ENCODE peak calls at places on chromosomes 1 and 21, in seven cellular contexts. One of them, this sample, is unnamed.

GRCh38 chr1:112524251-112524650 is 15.5 kb downstream of the WNT2B start:
- DNase-seq in AG04450: no peak
- DNase-seq in WERI-Rb-1: no peak
- DNase-seq in psoas muscle: no peak
- DNase-seq in IMR-90: no peak
- DNase-seq in RWPE1: no peak
- DNase-seq in adrenal gland: no peak
- DNase-seq in this sample: no peak

GRCh38 chr1:113677250-113678158 is 81.8 kb downstream of the PHTF1 start:
- DNase-seq in AG04450: peak; percentile 20
- DNase-seq in WERI-Rb-1: peak; percentile 44
- DNase-seq in psoas muscle: peak; percentile 21
- DNase-seq in IMR-90: peak; percentile 63
- DNase-seq in RWPE1: peak; percentile 56
- DNase-seq in adrenal gland: peak; percentile 77
- DNase-seq in this sample: no peak

GRCh38 chr1:224651188-224651587 is 35.1 kb downstream of the CNIH3 start:
- DNase-seq in AG04450: no peak
- DNase-seq in WERI-Rb-1: no peak
- DNase-seq in psoas muscle: no peak
- DNase-seq in IMR-90: no peak
- DNase-seq in RWPE1: no peak
- DNase-seq in adrenal gland: no peak
- DNase-seq in this sample: no peak

GRCh38 chr1:46203738-46204405 is 738 bp downstream of the LURAP1 start:
- DNase-seq in AG04450: no peak
- DNase-seq in WERI-Rb-1: no peak
- DNase-seq in psoas muscle: no peak
- DNase-seq in IMR-90: no peak
- DNase-seq in RWPE1: no peak
- DNase-seq in adrenal gland: no peak
- DNase-seq in this sample: no peak

GRCh38 chr1:244391761-244392160 is 59.9 kb downstream of the ADSS2 start:
- DNase-seq in AG04450: no peak
- DNase-seq in WERI-Rb-1: no peak
- DNase-seq in psoas muscle: no peak
- DNase-seq in IMR-90: peak; percentile 58
- DNase-seq in RWPE1: peak; percentile 30
- DNase-seq in adrenal gland: no peak
- DNase-seq in this sample: no peak

GRCh38 chr1:158180741-158181576 is at the start of gene CD1D:
- DNase-seq in AG04450: no peak
- DNase-seq in WERI-Rb-1: no peak
- DNase-seq in psoas muscle: peak; percentile 36
- DNase-seq in IMR-90: no peak
- DNase-seq in RWPE1: no peak
- DNase-seq in adrenal gland: peak; percentile 18
- DNase-seq in this sample: peak; percentile 54

GRCh38 chr21:46675595-46676280 is 40.3 kb downstream of the PRMT2 start:
- DNase-seq in AG04450: no peak
- DNase-seq in WERI-Rb-1: no peak
- DNase-seq in psoas muscle: no peak
- DNase-seq in IMR-90: peak; percentile 29
- DNase-seq in RWPE1: no peak
- DNase-seq in adrenal gland: no peak
- DNase-seq in this sample: no peak

GRCh38 chr1:195594322-195594721 is 1013.9 kb downstream of the KCNT2 start:
- DNase-seq in AG04450: no peak
- DNase-seq in WERI-Rb-1: no peak
- DNase-seq in psoas muscle: no peak
- DNase-seq in IMR-90: no peak
- DNase-seq in RWPE1: no peak
- DNase-seq in adrenal gland: no peak
- DNase-seq in this sample: no peak

GRCh38 chr1:109906160-109906838 is 4.3 kb upstream of the CSF1 start:
- DNase-seq in AG04450: no peak
- DNase-seq in WERI-Rb-1: no peak
- DNase-seq in psoas muscle: no peak
- DNase-seq in IMR-90: no peak
- DNase-seq in RWPE1: no peak
- DNase-seq in adrenal gland: no peak
- DNase-seq in this sample: peak; percentile 84

GRCh38 chr1:66353207-66353606 is 180.7 kb upstream of the SGIP1 start:
- DNase-seq in AG04450: no peak
- DNase-seq in WERI-Rb-1: no peak
- DNase-seq in psoas muscle: no peak
- DNase-seq in IMR-90: no peak
- DNase-seq in RWPE1: no peak
- DNase-seq in adrenal gland: no peak
- DNase-seq in this sample: no peak

GRCh38 chr1:189619682-189620332 is 857.9 kb downstream of the BRINP3 start:
- DNase-seq in AG04450: peak; percentile 64
- DNase-seq in WERI-Rb-1: no peak
- DNase-seq in psoas muscle: no peak
- DNase-seq in IMR-90: peak; percentile 93
- DNase-seq in RWPE1: peak; percentile 90
- DNase-seq in adrenal gland: peak; percentile 41
- DNase-seq in this sample: no peak

GRCh38 chr1:208654241-208654640 is 410.1 kb upstream of the PLXNA2 start:
- DNase-seq in AG04450: no peak
- DNase-seq in WERI-Rb-1: peak; percentile 65
- DNase-seq in psoas muscle: no peak
- DNase-seq in IMR-90: no peak
- DNase-seq in RWPE1: peak; percentile 8
- DNase-seq in adrenal gland: no peak
- DNase-seq in this sample: no peak

GRCh38 chr1:6299557-6300165 is 38.8 kb upstream of the GPR153 start:
- DNase-seq in AG04450: no peak
- DNase-seq in WERI-Rb-1: no peak
- DNase-seq in psoas muscle: no peak
- DNase-seq in IMR-90: no peak
- DNase-seq in RWPE1: no peak
- DNase-seq in adrenal gland: no peak
- DNase-seq in this sample: no peak

GRCh38 chr1:186873687-186874086 is 44.9 kb downstream of the PLA2G4A start:
- DNase-seq in AG04450: no peak
- DNase-seq in WERI-Rb-1: no peak
- DNase-seq in psoas muscle: no peak
- DNase-seq in IMR-90: no peak
- DNase-seq in RWPE1: no peak
- DNase-seq in adrenal gland: no peak
- DNase-seq in this sample: no peak

GRCh38 chr1:3956527-3957170 is 56.6 kb upstream of the C1orf174 start:
- DNase-seq in AG04450: no peak
- DNase-seq in WERI-Rb-1: no peak
- DNase-seq in psoas muscle: no peak
- DNase-seq in IMR-90: no peak
- DNase-seq in RWPE1: no peak
- DNase-seq in adrenal gland: no peak
- DNase-seq in this sample: no peak

DNA sequence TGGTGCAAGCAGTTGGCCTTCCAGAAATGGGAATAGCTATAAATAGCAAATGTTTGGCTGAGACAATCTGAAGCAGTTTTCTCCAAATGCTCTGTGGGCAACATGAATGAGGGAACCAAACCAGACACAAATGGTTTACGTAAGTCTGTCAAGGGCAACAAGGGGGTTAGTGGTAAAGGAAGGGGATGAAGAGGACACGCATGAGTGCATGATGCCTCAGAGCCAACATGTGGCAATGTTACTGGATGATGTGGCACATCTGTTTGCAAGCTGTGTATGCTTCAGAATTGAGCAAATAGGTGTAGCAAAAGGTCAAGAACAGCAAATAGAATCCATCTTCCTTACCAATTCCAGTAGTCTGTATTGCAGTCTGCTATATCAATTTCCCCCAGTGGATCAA is 76.3 kb upstream of the LMO4 start:
- DNase-seq in AG04450: peak; percentile 51
- DNase-seq in WERI-Rb-1: no peak
- DNase-seq in psoas muscle: no peak
- DNase-seq in IMR-90: peak; percentile 76
- DNase-seq in RWPE1: no peak
- DNase-seq in adrenal gland: no peak
- DNase-seq in this sample: no peak
- TF ChIP-seq CTCF in AG04450: no peak
- TF ChIP-seq CTCF in WERI-Rb-1: no peak
- TF ChIP-seq CTCF in psoas muscle: no peak
- TF ChIP-seq CTCF in IMR-90: no peak
- TF ChIP-seq CTCF in RWPE1: no peak
- TF ChIP-seq CTCF in adrenal gland: no peak
- TF ChIP-seq CTCF in this sample: no peak

GRCh38 chr21:29511076-29511475 is 212.4 kb downstream of the BACH1 start:
- DNase-seq in AG04450: no peak
- DNase-seq in WERI-Rb-1: no peak
- DNase-seq in psoas muscle: no peak
- DNase-seq in IMR-90: no peak
- DNase-seq in RWPE1: no peak
- DNase-seq in adrenal gland: no peak
- DNase-seq in this sample: no peak

GRCh38 chr21:29508311-29508710 is 209.6 kb downstream of the BACH1 start:
- DNase-seq in AG04450: no peak
- DNase-seq in WERI-Rb-1: peak; percentile 74
- DNase-seq in psoas muscle: no peak
- DNase-seq in IMR-90: no peak
- DNase-seq in RWPE1: no peak
- DNase-seq in adrenal gland: no peak
- DNase-seq in this sample: no peak

GRCh38 chr21:29514652-29515247 is 216.0 kb downstream of the BACH1 start:
- DNase-seq in AG04450: no peak
- DNase-seq in WERI-Rb-1: no peak
- DNase-seq in psoas muscle: no peak
- DNase-seq in IMR-90: no peak
- DNase-seq in RWPE1: no peak
- DNase-seq in adrenal gland: no peak
- DNase-seq in this sample: no peak

GRCh38 chr21:29513535-29513934 is 214.8 kb downstream of the BACH1 start:
- DNase-seq in AG04450: no peak
- DNase-seq in WERI-Rb-1: no peak
- DNase-seq in psoas muscle: no peak
- DNase-seq in IMR-90: no peak
- DNase-seq in RWPE1: no peak
- DNase-seq in adrenal gland: no peak
- DNase-seq in this sample: no peak
- TF ChIP-seq CTCF in AG04450: no peak
- TF ChIP-seq CTCF in WERI-Rb-1: no peak
- TF ChIP-seq CTCF in psoas muscle: no peak
- TF ChIP-seq CTCF in IMR-90: no peak
- TF ChIP-seq CTCF in RWPE1: no peak
- TF ChIP-seq CTCF in adrenal gland: no peak
- TF ChIP-seq CTCF in this sample: no peak

GRCh38 chr1:177183801-177184200 is 13.0 kb downstream of the BRINP2 start:
- DNase-seq in AG04450: no peak
- DNase-seq in WERI-Rb-1: no peak
- DNase-seq in psoas muscle: no peak
- DNase-seq in IMR-90: no peak
- DNase-seq in RWPE1: no peak
- DNase-seq in adrenal gland: no peak
- DNase-seq in this sample: no peak

GRCh38 chr1:177185209-177185608 is 14.5 kb downstream of the BRINP2 start:
- DNase-seq in AG04450: no peak
- DNase-seq in WERI-Rb-1: peak; percentile 33
- DNase-seq in psoas muscle: no peak
- DNase-seq in IMR-90: peak; percentile 17
- DNase-seq in RWPE1: no peak
- DNase-seq in adrenal gland: no peak
- DNase-seq in this sample: no peak

GRCh38 chr1:177181280-177181630 is 10.5 kb downstream of the BRINP2 start:
- DNase-seq in AG04450: no peak
- DNase-seq in WERI-Rb-1: peak; percentile 37
- DNase-seq in psoas muscle: no peak
- DNase-seq in IMR-90: no peak
- DNase-seq in RWPE1: no peak
- DNase-seq in adrenal gland: no peak
- DNase-seq in this sample: no peak

DNA sequence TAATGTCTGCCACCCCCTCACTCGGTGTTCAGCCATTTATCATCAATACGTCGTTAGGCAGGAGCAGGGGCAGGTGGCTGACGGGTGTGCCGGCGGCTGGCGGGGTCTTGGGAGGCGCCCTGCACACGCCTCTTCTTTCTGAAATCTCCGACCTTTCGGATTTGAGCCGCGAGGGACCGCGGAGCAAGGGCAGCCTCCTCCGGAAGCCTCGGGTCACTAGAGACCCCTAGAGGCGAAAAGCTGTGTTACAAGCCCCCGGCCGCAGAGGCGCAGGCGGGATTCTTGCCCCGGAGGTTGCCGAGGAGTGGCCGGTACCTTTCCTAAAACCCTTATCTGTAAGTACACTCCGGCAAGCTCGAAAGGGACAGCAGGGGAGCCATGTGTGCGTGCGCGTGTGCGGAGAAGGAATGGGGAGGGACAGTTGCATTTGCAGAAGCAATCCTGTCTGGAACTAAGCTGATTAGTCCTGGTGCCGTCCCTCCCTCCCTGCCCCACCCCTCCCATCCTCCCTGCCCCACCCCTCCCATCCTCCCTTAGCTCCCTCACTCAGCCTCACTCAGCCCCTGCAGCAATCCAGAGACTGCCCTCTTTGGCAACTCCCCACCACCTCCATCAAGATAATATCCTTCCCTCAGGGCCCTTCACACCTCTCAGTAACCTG is 11.0 kb downstream of the BRINP2 start:
- DNase-seq in AG04450: no peak
- DNase-seq in WERI-Rb-1: peak; percentile 95
- DNase-seq in psoas muscle: peak; percentile 53
- DNase-seq in IMR-90: peak; percentile 29
- DNase-seq in RWPE1: peak; percentile 64
- DNase-seq in adrenal gland: peak; percentile 74
- DNase-seq in this sample: no peak
- TF ChIP-seq CTCF in AG04450: peak; percentile 86
- TF ChIP-seq CTCF in WERI-Rb-1: peak; percentile 93
- TF ChIP-seq CTCF in psoas muscle: peak; percentile 79
- TF ChIP-seq CTCF in IMR-90: peak; percentile 69
- TF ChIP-seq CTCF in RWPE1: peak; percentile 71
- TF ChIP-seq CTCF in adrenal gland: peak; percentile 79
- TF ChIP-seq CTCF in this sample: peak; percentile 61

GRCh38 chr1:43367904-43368645 is at the start of gene ELOVL1:
- DNase-seq in AG04450: peak; percentile 41
- DNase-seq in WERI-Rb-1: peak; percentile 93
- DNase-seq in psoas muscle: peak; percentile 94
- DNase-seq in IMR-90: peak; percentile 80
- DNase-seq in RWPE1: peak; percentile 86
- DNase-seq in adrenal gland: peak; percentile 93
- DNase-seq in this sample: peak; percentile 92
- TF ChIP-seq CTCF in AG04450: peak; percentile 42
- TF ChIP-seq CTCF in WERI-Rb-1: peak; percentile 55
- TF ChIP-seq CTCF in psoas muscle: peak; percentile 19
- TF ChIP-seq CTCF in IMR-90: peak; percentile 34
- TF ChIP-seq CTCF in RWPE1: no peak
- TF ChIP-seq CTCF in adrenal gland: peak; percentile 7
- TF ChIP-seq CTCF in this sample: no peak

GRCh38 chr1:2801535-2802291 is at the start of gene TTC34:
- DNase-seq in AG04450: no peak
- DNase-seq in WERI-Rb-1: peak; percentile 80
- DNase-seq in psoas muscle: peak; percentile 13
- DNase-seq in IMR-90: no peak
- DNase-seq in RWPE1: peak; percentile 14
- DNase-seq in adrenal gland: no peak
- DNase-seq in this sample: peak; percentile 56
- TF ChIP-seq CTCF in AG04450: no peak
- TF ChIP-seq CTCF in WERI-Rb-1: peak; percentile 95
- TF ChIP-seq CTCF in psoas muscle: no peak
- TF ChIP-seq CTCF in IMR-90: no peak
- TF ChIP-seq CTCF in RWPE1: peak; percentile 13
- TF ChIP-seq CTCF in adrenal gland: no peak
- TF ChIP-seq CTCF in this sample: peak; percentile 39